ENCODE peak calls at places on chromosomes 7 and 10, in ten cellular contexts. I is right cardiac atrium; S is endothelial cell; O is spleen; M is ELR; E is epithelial cell of esophagus; N is neural crest cell; T is neural progenitor cell; Y is activated effector memory CD4-positive, alpha-beta T cell treated with anti-CD3 and anti-CD28 coated beads, Interleukin-2, amount 50 U/mL, for 16 hours; P is amygdala. W is an unnamed sample.

GRCh38 chr7:43766564-43766963 is 8.1 kb downstream of the BLVRA start:
- DNase-seq in I (no peak), S (no peak), O (no peak), M (no peak), E (no peak), N (no peak), T (peak), Y (no peak), P (no peak), W (peak)

GRCh38 chr10:132282667-132283603 is 24.8 kb downstream of the STK32C start:
- DNase-seq in I (peak), S (no peak), O (peak), M (no peak), E (no peak), N (no peak), T (peak), Y (no peak), P (no peak), W (no peak)

GRCh38 chr7:7565746-7566650 is 686 bp upstream of the MIOS start:
- DNase-seq in I (peak), S (peak), O (peak), M (no peak), E (peak), N (no peak), T (no peak), Y (no peak), P (no peak), W (no peak)

GRCh38 chr7:93717217-93717900 is 142.8 kb upstream of the CALCR start:
- DNase-seq in I (no peak), S (no peak), O (no peak), M (peak), E (peak), N (no peak), T (no peak), Y (no peak), P (no peak), W (no peak)

GRCh38 chr10:131789516-131789915 is 111.3 kb upstream of the PPP2R2D start:
- DNase-seq in I (no peak), S (no peak), O (no peak), M (no peak), E (no peak), N (no peak), T (no peak), Y (peak), P (no peak), W (no peak)

GRCh38 chr7:158274996-158275395 is 312.6 kb downstream of the PTPRN2 start:
- DNase-seq in I (no peak), S (no peak), O (peak), M (no peak), E (no peak), N (no peak), T (no peak), Y (peak), P (no peak), W (peak)

GRCh38 chr10:13717936-13718772 is 131.4 kb downstream of the PRPF18 start:
- DNase-seq in I (peak), S (no peak), O (peak), M (peak), E (peak), N (no peak), T (no peak), Y (peak), P (no peak), W (peak)

GRCh38 chr7:56033671-56034432 is 17.4 kb downstream of the PSPH start:
- DNase-seq in I (peak), S (peak), O (peak), M (peak), E (peak), N (peak), T (peak), Y (peak), P (peak), W (peak)

GRCh38 chr7:380724-381210 is 90.8 kb downstream of the FOXL3 start:
- DNase-seq in I (no peak), S (no peak), O (peak), M (no peak), E (no peak), N (no peak), T (peak), Y (peak), P (no peak), W (peak)

GRCh38 chr10:124596116-124596785 is 134.6 kb downstream of the LHPP start:
- DNase-seq in I (peak), S (no peak), O (peak), M (no peak), E (no peak), N (no peak), T (no peak), Y (no peak), P (no peak), W (no peak)

GRCh38 chr10:1646332-1646731 is 91.0 kb downstream of the ADARB2 start:
- DNase-seq in I (no peak), S (no peak), O (no peak), M (no peak), E (no peak), N (no peak), T (no peak), Y (no peak), P (no peak), W (no peak)

GRCh38 chr7:134415700-134416099 is 43.2 kb downstream of the AKR1B1 start:
- DNase-seq in I (no peak), S (no peak), O (no peak), M (no peak), E (no peak), N (no peak), T (no peak), Y (no peak), P (no peak), W (no peak)

GRCh38 chr7:138863931-138864330 is 65.9 kb upstream of the ATP6V0A4 start:
- DNase-seq in I (no peak), S (no peak), O (no peak), M (no peak), E (no peak), N (no peak), T (no peak), Y (no peak), P (no peak), W (no peak)

GRCh38 chr10:56057860-56058259 is 303.2 kb downstream of the ZWINT start:
- DNase-seq in I (no peak), S (no peak), O (no peak), M (no peak), E (no peak), N (no peak), T (no peak), Y (no peak), P (no peak), W (no peak)

GRCh38 chr10:44034946-44035345 is 350.0 kb downstream of the CXCL12 start:
- DNase-seq in I (no peak), S (no peak), O (no peak), M (no peak), E (no peak), N (no peak), T (no peak), Y (no peak), P (no peak), W (no peak)

GRCh38 chr10:29730461-29730860 is 95.7 kb upstream of the SVIL start:
- DNase-seq in I (no peak), S (no peak), O (no peak), M (no peak), E (peak), N (no peak), T (no peak), Y (no peak), P (no peak), W (no peak)

GRCh38 chr10:78452782-78453181 is 419.1 kb downstream of the RPS24 start:
- DNase-seq in I (no peak), S (no peak), O (no peak), M (no peak), E (no peak), N (no peak), T (no peak), Y (no peak), P (no peak), W (no peak)

GRCh38 chr10:99711129-99711719 is 20.7 kb downstream of the COX15 start:
- DNase-seq in I (no peak), S (peak), O (no peak), M (peak), E (peak), N (no peak), T (peak), Y (no peak), P (no peak), W (no peak)

GRCh38 chr10:33233635-33234034 is 100.8 kb downstream of the NRP1 start:
- DNase-seq in I (no peak), S (no peak), O (no peak), M (no peak), E (no peak), N (no peak), T (no peak), Y (no peak), P (no peak), W (no peak)

GRCh38 chr7:16212610-16213009 is 208.7 kb downstream of the CRPPA start:
- DNase-seq in I (no peak), S (no peak), O (no peak), M (no peak), E (no peak), N (no peak), T (no peak), Y (no peak), P (no peak), W (no peak)

GRCh38 chr10:17616403-17617030 is 657 bp downstream of the HACD1 start:
- DNase-seq in I (peak), S (peak), O (peak), M (peak), E (peak), N (peak), T (peak), Y (peak), P (peak), W (peak)

GRCh38 chr10:13732485-13732884 is 145.7 kb downstream of the PRPF18 start:
- DNase-seq in I (no peak), S (no peak), O (no peak), M (no peak), E (no peak), N (no peak), T (no peak), Y (no peak), P (no peak), W (no peak)

GRCh38 chr7:121214652-121215051 is 114.1 kb upstream of the WNT16 start:
- DNase-seq in I (no peak), S (no peak), O (no peak), M (no peak), E (no peak), N (no peak), T (no peak), Y (no peak), P (no peak), W (no peak)

GRCh38 chr10:104472505-104472904 is 118.9 kb downstream of the CFAP58 start:
- DNase-seq in I (no peak), S (no peak), O (no peak), M (peak), E (peak), N (no peak), T (no peak), Y (no peak), P (no peak), W (no peak)

GRCh38 chr10:44936314-44936975 is 23.2 kb upstream of the RASSF4 start:
- DNase-seq in I (no peak), S (no peak), O (peak), M (no peak), E (no peak), N (no peak), T (no peak), Y (no peak), P (no peak), W (no peak)

GRCh38 chr10:59098387-59098786 is 78.1 kb upstream of the PHYHIPL start:
- DNase-seq in I (no peak), S (no peak), O (no peak), M (peak), E (peak), N (no peak), T (no peak), Y (no peak), P (no peak), W (no peak)

GRCh38 chr7:23969443-23969842 is 259.4 kb downstream of the STK31 start:
- DNase-seq in I (no peak), S (no peak), O (no peak), M (no peak), E (no peak), N (no peak), T (no peak), Y (no peak), P (no peak), W (no peak)

GRCh38 chr7:121085922-121086321 is 97.4 kb downstream of the CPED1 start:
- DNase-seq in I (no peak), S (no peak), O (no peak), M (no peak), E (no peak), N (no peak), T (no peak), Y (no peak), P (no peak), W (no peak)

GRCh38 chr7:157032644-157033482 is 22.4 kb upstream of the MNX1 start:
- DNase-seq in I (no peak), S (no peak), O (peak), M (peak), E (no peak), N (no peak), T (no peak), Y (no peak), P (no peak), W (peak)

GRCh38 chr10:71920540-71921318 is 43.5 kb upstream of the CHST3 start:
- DNase-seq in I (no peak), S (no peak), O (no peak), M (peak), E (peak), N (no peak), T (no peak), Y (no peak), P (no peak), W (no peak)

GRCh38 chr10:70331486-70332268 is 47.9 kb upstream of the NPFFR1 start:
- DNase-seq in I (peak), S (no peak), O (peak), M (peak), E (peak), N (no peak), T (no peak), Y (no peak), P (no peak), W (no peak)

GRCh38 chr7:125563964-125564529 is 634.4 kb upstream of the POT1 start:
- DNase-seq in I (no peak), S (no peak), O (peak), M (peak), E (no peak), N (no peak), T (peak), Y (no peak), P (no peak), W (no peak)

GRCh38 chr10:24415455-24416169 is 206.7 kb downstream of the KIAA1217 start:
- DNase-seq in I (peak), S (no peak), O (peak), M (no peak), E (peak), N (no peak), T (peak), Y (no peak), P (no peak), W (peak)

GRCh38 chr7:105003275-105003674 is 10.7 kb upstream of the KMT2E start:
- DNase-seq in I (no peak), S (no peak), O (no peak), M (peak), E (peak), N (no peak), T (no peak), Y (peak), P (no peak), W (no peak)

GRCh38 chr10:110446954-110447608 is 50.6 kb upstream of the DUSP5 start:
- DNase-seq in I (no peak), S (no peak), O (peak), M (peak), E (peak), N (no peak), T (no peak), Y (peak), P (no peak), W (peak)

GRCh38 chr10:114526497-114527238 is 122.4 kb upstream of the AFAP1L2 start:
- DNase-seq in I (peak), S (peak), O (peak), M (no peak), E (peak), N (peak), T (peak), Y (peak), P (no peak), W (peak)